ENCODE peak calls at places on chromosomes 1 and 21, in seven cellular contexts. One of them, this sample, is unnamed. For H3K4me1, the result is how much of the 10 kb centered on the place peaks cover.

GRCh38 chr1:11068556-11069232 is 8.9 kb upstream of the SRM start:
- DNase-seq in esophagus squamous epithelium: no peak
- DNase-seq in body of pancreas: peak
- DNase-seq in cardiac muscle cell: no peak
- DNase-seq in mammary epithelial cell: no peak
- DNase-seq in spleen: peak
- DNase-seq in K562: no peak
- DNase-seq in this sample: no peak

GRCh38 chr1:180981596-180982387 is 40.9 kb downstream of the STX6 start:
- DNase-seq in spleen: no peak
- DNase-seq in mammary epithelial cell: no peak
- DNase-seq in K562: no peak
- DNase-seq in cardiac muscle cell: peak
- DNase-seq in esophagus squamous epithelium: no peak
- DNase-seq in body of pancreas: no peak
- DNase-seq in this sample: no peak

GRCh38 chr21:32325706-32326105 is 27.1 kb downstream of the MRAP start:
- DNase-seq in spleen: no peak
- DNase-seq in mammary epithelial cell: no peak
- DNase-seq in esophagus squamous epithelium: no peak
- DNase-seq in K562: no peak
- DNase-seq in body of pancreas: no peak
- DNase-seq in cardiac muscle cell: no peak
- DNase-seq in this sample: no peak

GRCh38 chr1:9294910-9295636 is 2.4 kb downstream of the SPSB1 start:
- DNase-seq in esophagus squamous epithelium: no peak
- DNase-seq in K562: no peak
- DNase-seq in body of pancreas: no peak
- DNase-seq in cardiac muscle cell: no peak
- DNase-seq in spleen: no peak
- DNase-seq in mammary epithelial cell: peak
- DNase-seq in this sample: no peak

GRCh38 chr1:201191723-201192477 is 1.3 kb downstream of the IGFN1 start:
- DNase-seq in mammary epithelial cell: peak
- DNase-seq in esophagus squamous epithelium: no peak
- DNase-seq in body of pancreas: no peak
- DNase-seq in spleen: peak
- DNase-seq in K562: peak
- DNase-seq in cardiac muscle cell: no peak
- DNase-seq in this sample: no peak

GRCh38 chr1:156337052-156337887 is 822 bp downstream of the CCT3 start:
- DNase-seq in spleen: peak
- DNase-seq in mammary epithelial cell: peak
- DNase-seq in esophagus squamous epithelium: no peak
- DNase-seq in K562: peak
- DNase-seq in cardiac muscle cell: no peak
- DNase-seq in body of pancreas: no peak
- DNase-seq in this sample: peak

GRCh38 chr1:208438262-208438661 is 194.1 kb upstream of the PLXNA2 start:
- DNase-seq in spleen: no peak
- DNase-seq in mammary epithelial cell: no peak
- DNase-seq in body of pancreas: no peak
- DNase-seq in cardiac muscle cell: no peak
- DNase-seq in K562: no peak
- DNase-seq in esophagus squamous epithelium: no peak
- DNase-seq in this sample: no peak

GRCh38 chr1:42315500-42315899 is 19.5 kb downstream of the FOXJ3 start:
- DNase-seq in esophagus squamous epithelium: no peak
- DNase-seq in body of pancreas: no peak
- DNase-seq in spleen: no peak
- DNase-seq in K562: no peak
- DNase-seq in cardiac muscle cell: no peak
- DNase-seq in mammary epithelial cell: no peak
- DNase-seq in this sample: no peak

GRCh38 chr21:33433425-33434114 is 30.4 kb downstream of the IFNGR2 start:
- DNase-seq in spleen: no peak
- DNase-seq in mammary epithelial cell: no peak
- DNase-seq in body of pancreas: no peak
- DNase-seq in esophagus squamous epithelium: no peak
- DNase-seq in K562: no peak
- DNase-seq in cardiac muscle cell: no peak
- DNase-seq in this sample: no peak

GRCh38 chr1:186330758-186331157 is 44.3 kb downstream of the TPR start:
- DNase-seq in mammary epithelial cell: no peak
- DNase-seq in body of pancreas: no peak
- DNase-seq in cardiac muscle cell: no peak
- DNase-seq in spleen: no peak
- DNase-seq in esophagus squamous epithelium: no peak
- DNase-seq in K562: peak
- DNase-seq in this sample: no peak

GRCh38 chr1:221740260-221740830 is 1.5 kb downstream of the DUSP10 start:
- DNase-seq in esophagus squamous epithelium: no peak
- DNase-seq in mammary epithelial cell: peak
- DNase-seq in cardiac muscle cell: no peak
- DNase-seq in body of pancreas: no peak
- DNase-seq in spleen: no peak
- DNase-seq in K562: no peak
- DNase-seq in this sample: no peak

GRCh38 chr1:247287460-247287859 is 31.6 kb downstream of the VN1R5 start:
- DNase-seq in body of pancreas: peak
- DNase-seq in mammary epithelial cell: no peak
- DNase-seq in K562: peak
- DNase-seq in spleen: no peak
- DNase-seq in cardiac muscle cell: no peak
- DNase-seq in esophagus squamous epithelium: no peak
- DNase-seq in this sample: no peak

GRCh38 chr1:181541947-181542346 is 58.6 kb downstream of the CACNA1E start:
- DNase-seq in esophagus squamous epithelium: no peak
- DNase-seq in mammary epithelial cell: peak
- DNase-seq in body of pancreas: no peak
- DNase-seq in K562: peak
- DNase-seq in spleen: no peak
- DNase-seq in cardiac muscle cell: peak
- DNase-seq in this sample: no peak

GRCh38 chr1:203559523-203559922 is 65.6 kb downstream of the OPTC start:
- DNase-seq in K562: no peak
- DNase-seq in spleen: no peak
- DNase-seq in cardiac muscle cell: no peak
- DNase-seq in esophagus squamous epithelium: no peak
- DNase-seq in mammary epithelial cell: peak
- DNase-seq in body of pancreas: no peak
- DNase-seq in this sample: no peak

GRCh38 chr1:204232530-204232929 is 18.7 kb upstream of the GOLT1A start:
- DNase-seq in cardiac muscle cell: no peak
- DNase-seq in esophagus squamous epithelium: no peak
- DNase-seq in K562: no peak
- DNase-seq in mammary epithelial cell: no peak
- DNase-seq in body of pancreas: no peak
- DNase-seq in spleen: no peak
- DNase-seq in this sample: no peak

GRCh38 chr1:201888282-201889033 is at the start of gene SHISA4:
- DNase-seq in cardiac muscle cell: peak
- DNase-seq in esophagus squamous epithelium: no peak
- DNase-seq in body of pancreas: peak
- DNase-seq in spleen: peak
- DNase-seq in mammary epithelial cell: peak
- DNase-seq in K562: peak
- DNase-seq in this sample: no peak

GRCh38 chr1:207009182-207009850 is 23.2 kb downstream of the C1orf116 start:
- DNase-seq in esophagus squamous epithelium: no peak
- DNase-seq in mammary epithelial cell: no peak
- DNase-seq in body of pancreas: no peak
- DNase-seq in K562: no peak
- DNase-seq in cardiac muscle cell: no peak
- DNase-seq in spleen: no peak
- DNase-seq in this sample: no peak

GRCh38 chr1:202224453-202224852 is 30.9 kb downstream of the LGR6 start:
- DNase-seq in cardiac muscle cell: no peak
- DNase-seq in mammary epithelial cell: no peak
- DNase-seq in spleen: no peak
- DNase-seq in esophagus squamous epithelium: no peak
- DNase-seq in K562: no peak
- DNase-seq in body of pancreas: no peak
- DNase-seq in this sample: no peak

DNA sequence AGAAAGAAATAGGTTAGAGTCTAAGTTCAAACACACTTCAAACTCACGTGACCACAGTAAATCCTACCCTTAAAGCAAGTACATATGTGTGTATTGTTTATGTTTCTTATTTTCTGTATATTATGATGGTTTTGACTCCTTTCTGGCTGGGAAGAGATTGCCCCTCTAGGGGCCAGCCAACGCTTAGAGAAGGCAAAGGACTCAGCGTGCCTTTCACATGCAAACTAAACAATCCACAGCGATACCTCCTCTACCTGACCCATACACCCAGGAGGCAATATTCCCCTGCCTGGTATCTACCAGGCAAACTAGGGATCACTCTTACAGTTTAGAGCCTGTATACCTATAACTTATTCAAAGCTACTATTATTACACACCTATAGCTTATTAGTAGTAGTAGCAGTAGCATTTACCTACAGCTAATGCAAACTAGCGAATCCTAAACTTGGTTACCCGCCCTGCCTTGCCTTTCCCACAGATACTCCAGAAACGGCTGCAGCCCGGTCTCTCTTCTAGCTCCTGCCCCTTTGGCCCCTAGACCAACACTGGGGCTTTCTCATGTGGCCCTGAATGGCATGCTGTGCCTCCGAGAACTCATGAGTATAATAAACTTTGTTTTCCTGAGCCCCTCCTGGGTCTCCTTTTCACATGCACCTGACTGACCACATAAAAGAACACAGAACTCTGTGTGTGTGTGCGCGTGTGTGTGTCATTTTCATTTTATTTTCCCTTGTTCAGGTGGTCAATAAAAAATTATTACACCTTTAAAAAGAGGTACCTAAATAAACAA is 14.0 kb downstream of the NRIP1 start:
- DNase-seq in K562: no peak
- DNase-seq in spleen: peak
- DNase-seq in cardiac muscle cell: no peak
- DNase-seq in esophagus squamous epithelium: no peak
- DNase-seq in mammary epithelial cell: no peak
- DNase-seq in body of pancreas: no peak
- DNase-seq in this sample: no peak
- H3K4me1 ChIP-seq in K562: under half
- H3K4me1 ChIP-seq in spleen: under half
- H3K4me1 ChIP-seq in cardiac muscle cell: under half
- H3K4me1 ChIP-seq in esophagus squamous epithelium: under half
- H3K4me1 ChIP-seq in mammary epithelial cell: under half
- H3K4me1 ChIP-seq in body of pancreas: half or more
- H3K4me1 ChIP-seq in this sample: under half

DNA sequence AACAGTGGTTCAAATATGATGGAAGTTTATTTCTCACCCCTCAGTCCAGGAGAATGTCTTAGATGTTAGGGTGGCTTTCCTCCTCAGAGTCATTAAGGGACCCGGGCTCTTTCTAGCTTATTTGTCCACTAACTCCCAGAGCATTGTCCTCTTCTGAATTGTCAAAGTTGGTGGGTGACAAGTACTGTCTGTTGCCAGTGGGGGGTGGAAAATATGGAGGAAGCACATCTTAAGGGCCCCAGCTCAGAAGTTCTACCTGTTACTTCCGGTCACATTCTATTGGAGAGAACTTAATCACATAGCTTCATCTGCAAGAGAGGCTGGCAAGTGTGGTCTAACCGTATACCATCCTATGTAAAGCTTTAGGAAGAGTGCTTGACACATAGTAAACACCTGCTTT is 7.1 kb downstream of the CLIC4 start:
- DNase-seq in cardiac muscle cell: no peak
- DNase-seq in mammary epithelial cell: no peak
- DNase-seq in K562: no peak
- DNase-seq in spleen: no peak
- DNase-seq in esophagus squamous epithelium: no peak
- DNase-seq in body of pancreas: no peak
- DNase-seq in this sample: no peak
- H3K4me1 ChIP-seq in cardiac muscle cell: under half
- H3K4me1 ChIP-seq in mammary epithelial cell: under half
- H3K4me1 ChIP-seq in K562: under half
- H3K4me1 ChIP-seq in spleen: under half
- H3K4me1 ChIP-seq in esophagus squamous epithelium: under half
- H3K4me1 ChIP-seq in body of pancreas: under half
- H3K4me1 ChIP-seq in this sample: under half

GRCh38 chr21:44957047-44957831 is 17.4 kb downstream of the SLX9 start:
- DNase-seq in body of pancreas: no peak
- DNase-seq in cardiac muscle cell: no peak
- DNase-seq in mammary epithelial cell: no peak
- DNase-seq in spleen: peak
- DNase-seq in K562: no peak
- DNase-seq in esophagus squamous epithelium: no peak
- DNase-seq in this sample: no peak

GRCh38 chr21:44959376-44960091 is 19.7 kb downstream of the SLX9 start:
- DNase-seq in cardiac muscle cell: no peak
- DNase-seq in mammary epithelial cell: no peak
- DNase-seq in spleen: peak
- DNase-seq in body of pancreas: no peak
- DNase-seq in K562: no peak
- DNase-seq in esophagus squamous epithelium: no peak
- DNase-seq in this sample: no peak

GRCh38 chr21:44960141-44961092 is 20.6 kb downstream of the SLX9 start:
- DNase-seq in spleen: peak
- DNase-seq in esophagus squamous epithelium: no peak
- DNase-seq in K562: no peak
- DNase-seq in cardiac muscle cell: no peak
- DNase-seq in mammary epithelial cell: no peak
- DNase-seq in body of pancreas: no peak
- DNase-seq in this sample: no peak

GRCh38 chr21:44957901-44958451 is 18.1 kb downstream of the SLX9 start:
- DNase-seq in body of pancreas: no peak
- DNase-seq in mammary epithelial cell: no peak
- DNase-seq in K562: no peak
- DNase-seq in spleen: peak
- DNase-seq in esophagus squamous epithelium: no peak
- DNase-seq in cardiac muscle cell: no peak
- DNase-seq in this sample: no peak

GRCh38 chr21:44958471-44959191 is 18.8 kb downstream of the SLX9 start:
- DNase-seq in esophagus squamous epithelium: no peak
- DNase-seq in spleen: peak
- DNase-seq in mammary epithelial cell: no peak
- DNase-seq in body of pancreas: peak
- DNase-seq in cardiac muscle cell: no peak
- DNase-seq in K562: no peak
- DNase-seq in this sample: no peak
- H3K4me1 ChIP-seq in esophagus squamous epithelium: under half
- H3K4me1 ChIP-seq in spleen: under half
- H3K4me1 ChIP-seq in mammary epithelial cell: under half
- H3K4me1 ChIP-seq in body of pancreas: under half
- H3K4me1 ChIP-seq in cardiac muscle cell: under half
- H3K4me1 ChIP-seq in K562: under half
- H3K4me1 ChIP-seq in this sample: under half

GRCh38 chr1:228146761-228147693 is 2.7 kb upstream of the GJC2 start:
- DNase-seq in cardiac muscle cell: no peak
- DNase-seq in mammary epithelial cell: no peak
- DNase-seq in esophagus squamous epithelium: no peak
- DNase-seq in body of pancreas: peak
- DNase-seq in K562: no peak
- DNase-seq in spleen: no peak
- DNase-seq in this sample: no peak
- H3K4me1 ChIP-seq in cardiac muscle cell: under half
- H3K4me1 ChIP-seq in mammary epithelial cell: under half
- H3K4me1 ChIP-seq in esophagus squamous epithelium: half or more
- H3K4me1 ChIP-seq in body of pancreas: under half
- H3K4me1 ChIP-seq in K562: half or more
- H3K4me1 ChIP-seq in spleen: under half
- H3K4me1 ChIP-seq in this sample: under half

GRCh38 chr1:13794231-13795187 is 94.5 kb downstream of the PRDM2 start:
- DNase-seq in body of pancreas: no peak
- DNase-seq in K562: no peak
- DNase-seq in spleen: no peak
- DNase-seq in esophagus squamous epithelium: no peak
- DNase-seq in mammary epithelial cell: no peak
- DNase-seq in cardiac muscle cell: no peak
- DNase-seq in this sample: no peak
- H3K4me1 ChIP-seq in body of pancreas: under half
- H3K4me1 ChIP-seq in K562: under half
- H3K4me1 ChIP-seq in spleen: under half
- H3K4me1 ChIP-seq in esophagus squamous epithelium: under half
- H3K4me1 ChIP-seq in mammary epithelial cell: under half
- H3K4me1 ChIP-seq in cardiac muscle cell: under half
- H3K4me1 ChIP-seq in this sample: under half